ENCODE peak calls at places on chromosomes 5 and 9, in eight cellular contexts. X is cardiac muscle cell, A is NB4, F is IMR-90, H is AG10803, S is PC-3, D is HL-60, O is osteoblast. J is an unnamed sample.

GRCh38 chr5:163408311-163408923 is 29.0 kb upstream of the CCNG1 start:
- DNase-seq in A (peak; percentile 71), F (peak; percentile 53), O (peak; percentile 89), S (peak; percentile 71), H (peak; percentile 67), D (peak; percentile 53), X (peak; percentile 90), J (no peak)

GRCh38 chr5:172283862-172284274 is 304 bp upstream of the UBTD2 start:
- DNase-seq in X (peak; percentile 90), O (peak; percentile 99), H (peak; percentile 80), D (peak; percentile 59), F (peak; percentile 74), A (peak; percentile 85), S (peak; percentile 85), J (peak; percentile 86)

GRCh38 chr5:160083501-160083900 is 35.7 kb downstream of the PWWP2A start:
- DNase-seq in H (peak; percentile 36), S (peak; percentile 49), X (no peak), D (no peak), A (no peak), O (peak; percentile 68), F (no peak), J (no peak)

GRCh38 chr5:143760755-143761154 is 51.2 kb upstream of the HMHB1 start:
- DNase-seq in F (no peak), S (no peak), A (no peak), X (no peak), D (no peak), O (no peak), H (no peak), J (no peak)

GRCh38 chr5:180121799-180122198 is 50.2 kb upstream of the RNF130 start:
- DNase-seq in S (no peak), H (no peak), F (no peak), X (no peak), D (no peak), A (no peak), O (peak; percentile 66), J (no peak)

GRCh38 chr9:93665128-93665565 is 88.8 kb downstream of the PHF2 start:
- DNase-seq in F (no peak), O (no peak), H (no peak), S (no peak), D (no peak), X (no peak), A (no peak), J (no peak)

GRCh38 chr9:111715471-111715870 is 54.1 kb downstream of the GNG10 start:
- DNase-seq in S (no peak), O (no peak), H (peak; percentile 40), F (peak; percentile 1), D (no peak), X (peak; percentile 34), A (no peak), J (no peak)

GRCh38 chr9:70398145-70398556 is 16.3 kb downstream of the KLF9 start:
- DNase-seq in X (peak; percentile 39), F (no peak), D (peak; percentile 75), S (no peak), H (no peak), A (peak; percentile 74), O (no peak), J (peak; percentile 20)

GRCh38 chr9:68731857-68732256 is 26.8 kb downstream of the PIP5K1B start:
- DNase-seq in S (no peak), A (no peak), D (no peak), X (no peak), F (no peak), H (no peak), O (no peak), J (no peak)

GRCh38 chr5:14143843-14144585 is 872 bp downstream of the TRIO start:
- DNase-seq in X (peak; percentile 56), F (no peak), O (peak; percentile 89), D (peak; percentile 24), H (peak; percentile 30), A (peak; percentile 50), S (peak; percentile 23), J (peak; percentile 73)

GRCh38 chr9:73451003-73451402 is 299.3 kb downstream of the ANXA1 start:
- DNase-seq in X (no peak), S (no peak), F (no peak), A (no peak), H (no peak), O (no peak), D (no peak), J (no peak)

GRCh38 chr9:125272697-125273096 is 11.1 kb downstream of the GAPVD1 start:
- DNase-seq in A (no peak), O (no peak), X (no peak), D (no peak), F (peak; percentile 61), S (peak; percentile 68), H (peak; percentile 33), J (no peak)
- H3K4me3 ChIP-seq in A (no peak overlapping the region), O (no peak overlapping the region), X (no peak overlapping the region), D (no peak overlapping the region), F (no peak overlapping the region), S (no peak overlapping the region), H (no peak overlapping the region), J (no peak overlapping the region)

DNA sequence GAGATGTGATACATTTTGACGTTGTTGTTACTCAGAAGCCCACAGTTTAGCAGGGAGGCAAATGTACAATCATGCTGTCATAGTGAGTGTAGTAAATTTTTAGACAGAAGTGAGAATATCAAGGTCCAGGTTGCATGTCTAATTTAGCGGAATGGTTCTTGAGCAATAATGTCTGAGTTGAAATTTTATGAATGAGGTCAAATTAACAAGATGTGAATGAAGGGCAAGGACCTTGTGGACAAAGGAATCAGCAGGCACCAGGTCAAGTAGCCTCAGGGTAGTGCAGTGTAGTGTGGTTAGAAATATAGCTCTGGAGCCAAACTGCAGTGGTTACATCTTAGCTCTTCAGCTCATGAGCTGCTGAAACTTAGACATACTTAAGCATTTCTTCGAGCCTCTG is 36.2 kb downstream of the TNFSF8 start:
- DNase-seq in F (peak; percentile 27), S (peak; percentile 14), H (peak; percentile 58), A (no peak), O (no peak), X (peak; percentile 21), D (no peak), J (no peak)
- TF ChIP-seq CTCF in F (no peak), S (no peak), H (no peak), A (no peak), O (no peak), X (no peak), D (no peak), J (no peak)

GRCh38 chr9:88503101-88503844 is 31.7 kb upstream of the NXNL2 start:
- DNase-seq in F (no peak), X (no peak), D (no peak), A (no peak), S (no peak), H (no peak), O (no peak), J (no peak)
- H3K4me3 ChIP-seq in F (no peak overlapping the region), X (no peak overlapping the region), D (no peak overlapping the region), A (no peak overlapping the region), S (no peak overlapping the region), H (no peak overlapping the region), O (no peak overlapping the region), J (no peak overlapping the region)

DNA sequence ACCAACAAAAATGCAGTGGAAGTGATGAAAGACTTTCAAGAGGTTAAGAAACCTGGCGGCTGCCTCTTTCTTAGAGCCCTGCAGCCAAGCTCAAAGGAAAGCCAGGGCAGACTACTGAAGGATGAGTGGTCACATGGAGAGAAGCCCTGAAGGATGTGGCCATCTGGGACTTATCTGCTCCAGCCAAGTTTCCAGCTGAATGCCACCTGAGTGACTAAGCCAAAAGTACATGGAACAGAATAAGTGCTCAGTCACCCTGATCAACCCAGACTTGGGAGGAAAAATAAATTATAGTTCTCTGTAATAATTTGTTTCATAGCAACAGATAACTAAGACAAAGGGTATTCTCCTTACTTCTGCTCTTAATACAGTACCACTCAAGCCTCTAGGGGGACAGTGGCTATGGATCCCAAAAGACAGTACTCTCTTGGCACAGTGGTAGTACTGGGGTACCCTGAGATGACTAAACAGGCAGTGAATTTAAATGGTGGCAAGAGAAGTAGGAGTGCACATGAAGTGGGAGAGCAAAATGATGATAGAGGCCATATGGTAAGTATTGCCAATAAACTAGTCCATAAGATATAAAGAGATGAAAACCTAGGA is 182.3 kb downstream of the ELAVL2 start:
- DNase-seq in A (no peak), D (no peak), H (no peak), O (no peak), S (peak; percentile 41), F (no peak), X (no peak), J (no peak)
- TF ChIP-seq CTCF in A (no peak), D (no peak), H (no peak), O (no peak), S (no peak), F (no peak), X (no peak), J (no peak)

DNA sequence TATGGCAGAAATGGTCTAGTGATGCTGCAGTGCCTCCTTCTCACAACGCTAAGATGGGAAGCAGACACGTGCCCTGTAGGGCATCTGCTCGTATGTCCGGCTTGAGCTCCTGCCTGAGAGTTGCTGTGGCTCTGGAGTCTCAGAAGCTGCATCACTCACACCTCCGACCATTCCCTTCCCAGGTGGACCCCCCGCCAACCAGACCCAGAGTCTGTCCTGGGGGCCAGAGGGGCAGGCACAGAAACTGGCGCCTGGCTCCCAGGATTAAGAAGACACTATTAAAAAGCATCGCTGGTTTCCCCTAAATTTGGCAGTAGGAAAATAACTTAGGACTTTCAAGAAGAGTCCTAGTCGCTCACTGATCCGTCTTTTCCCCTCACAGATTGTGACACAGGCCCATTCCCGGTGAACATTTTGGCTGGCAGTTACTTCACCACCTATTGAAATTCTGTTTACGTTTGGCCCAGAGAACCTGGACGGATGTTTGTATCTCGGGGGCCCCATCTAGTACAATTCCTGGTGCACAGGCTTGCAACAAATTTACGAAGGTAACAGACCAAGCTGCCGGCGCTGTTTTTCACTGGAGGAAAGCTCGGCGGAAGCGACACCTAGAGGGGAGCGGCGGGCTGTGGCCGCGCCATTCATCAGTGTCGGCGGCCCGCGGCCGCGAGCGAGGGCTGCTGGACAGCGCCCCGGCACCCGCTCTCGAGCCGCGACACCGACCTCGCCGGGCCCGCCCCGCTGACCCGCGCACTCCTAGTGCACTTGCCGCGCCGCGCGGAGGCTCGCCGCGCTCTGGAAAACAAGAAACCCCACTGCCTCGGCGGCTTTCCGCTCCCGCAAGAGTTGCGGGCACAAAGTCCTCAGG is 1.6 kb downstream of the FSTL4 start:
- DNase-seq in X (peak; percentile 50), A (peak; percentile 38), H (peak; percentile 5), D (no peak), S (peak; percentile 72), O (peak; percentile 95), F (no peak), J (peak; percentile 44)
- H3K4me3 ChIP-seq in X (peak overlapping the region; percentile 36), A (no peak overlapping the region), H (no peak overlapping the region), D (no peak overlapping the region), S (peak overlapping the region; percentile 73), O (no peak overlapping the region), F (no peak overlapping the region), J (no peak overlapping the region)

DNA sequence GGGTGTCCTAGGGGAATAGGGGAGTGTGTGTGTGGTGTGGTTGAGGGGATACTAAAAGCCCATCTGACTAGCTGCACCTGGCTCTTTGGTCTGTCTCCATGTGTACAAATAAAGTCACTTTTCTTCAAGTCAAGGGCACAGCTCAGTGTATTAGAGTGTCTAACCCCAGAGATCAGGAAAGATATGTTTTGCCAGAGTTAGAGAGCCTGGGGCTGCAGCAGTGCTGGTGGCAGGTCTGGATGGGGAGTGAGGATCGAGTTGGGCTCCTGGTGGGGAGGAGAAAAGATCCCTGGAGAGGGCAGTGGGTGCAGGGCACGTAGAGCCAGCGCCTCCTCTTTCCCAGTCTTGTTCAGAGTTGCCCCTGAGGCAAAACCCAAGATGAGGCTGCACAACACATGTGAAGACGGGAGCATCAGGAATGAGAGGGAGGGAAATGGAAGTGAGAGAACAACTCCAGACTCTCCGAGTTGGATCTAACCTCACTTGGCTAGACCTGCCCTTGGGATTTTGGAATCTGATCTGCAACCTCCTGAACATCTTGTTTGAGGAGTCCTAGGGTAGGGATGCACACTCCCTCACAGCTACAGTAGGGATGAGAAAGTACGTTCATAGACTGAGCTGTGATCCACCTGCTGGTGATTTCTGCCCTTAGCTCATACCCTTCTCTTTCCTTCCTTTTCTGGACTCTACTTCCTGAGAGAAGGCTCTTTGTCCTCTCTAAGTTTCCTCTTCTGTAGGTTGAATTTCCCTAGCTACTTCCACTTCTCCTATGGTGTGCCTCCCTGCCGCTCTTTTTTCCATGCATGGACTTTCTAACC is 309.9 kb downstream of the ZSWIM6 start:
- DNase-seq in F (no peak), D (no peak), S (no peak), X (no peak), A (no peak), O (no peak), H (peak; percentile 23), J (no peak)
- TF ChIP-seq CTCF in F (peak; percentile 20), D (no peak), S (peak; percentile 14), X (no peak), A (no peak), O (peak; percentile 11), H (peak; percentile 46), J (peak; percentile 10)

J was measured in GM06990.